ENCODE peak calls at places on chromosomes 12 and 14, in four cellular contexts. S is H1, H is pancreas, P is heart left ventricle. Y is an unnamed sample.

GRCh38 chr14:20314026-20314425 is 8.3 kb upstream of the TTC5 start:
- DNase-seq in S (no peak), P (no peak), H (no peak), Y (no peak)

GRCh38 chr12:9607816-9608215 is at the start of gene KLRB1:
- DNase-seq in H (no peak), S (no peak), P (no peak), Y (no peak)

GRCh38 chr12:1828863-1829262 is 8.5 kb downstream of the LRTM2 start:
- DNase-seq in P (peak; percentile 32), S (no peak), H (no peak), Y (no peak)

GRCh38 chr14:74836251-74836957 is 39.5 kb downstream of the PROX2 start:
- DNase-seq in S (no peak), H (no peak), P (no peak), Y (no peak)

GRCh38 chr14:33509927-33510535 is 440.8 kb downstream of the EGLN3 start:
- DNase-seq in P (no peak), H (no peak), S (no peak), Y (no peak)

GRCh38 chr14:76564471-76565119 is 188.7 kb downstream of the ESRRB start:
- DNase-seq in P (no peak), H (no peak), S (no peak), Y (no peak)

GRCh38 chr14:99779751-99780150 is 13.5 kb upstream of the EML1 start:
- DNase-seq in H (no peak), P (no peak), S (no peak), Y (no peak)

GRCh38 chr14:101031721-101032120 is 128.2 kb upstream of the RTL1 start:
- DNase-seq in S (no peak), H (no peak), P (peak; percentile 25), Y (no peak)

GRCh38 chr14:99511421-99512109 is 30.4 kb downstream of the CCNK start:
- DNase-seq in H (no peak), S (no peak), P (peak; percentile 65), Y (peak; percentile 72)

GRCh38 chr12:68613209-68613904 is 2.7 kb downstream of the RAP1B start:
- DNase-seq in P (no peak), S (no peak), H (no peak), Y (no peak)

GRCh38 chr14:34971381-34971780 is 11.4 kb upstream of the SRP54 start:
- DNase-seq in S (no peak), H (no peak), P (no peak), Y (no peak)

GRCh38 chr14:101032433-101032832 is 128.9 kb upstream of the RTL1 start:
- DNase-seq in S (no peak), P (no peak), H (no peak), Y (peak; percentile 37)

GRCh38 chr12:49331360-49332222 is 5.4 kb downstream of the C1QL4 start:
- DNase-seq in S (peak; percentile 68), P (peak; percentile 76), H (peak; percentile 64), Y (no peak)

GRCh38 chr12:126608607-126609175 is 1543.5 kb downstream of the AACS start:
- DNase-seq in S (no peak), P (no peak), H (no peak), Y (no peak)

GRCh38 chr14:100827751-100828447 is 2.0 kb downstream of the MEG3 start:
- DNase-seq in P (no peak), H (peak; percentile 41), S (no peak), Y (no peak)

GRCh38 chr14:77133718-77134338 is 7.8 kb downstream of the ZDHHC22 start:
- DNase-seq in P (no peak), S (peak; percentile 84), H (peak; percentile 58), Y (peak; percentile 83)

GRCh38 chr14:33567736-33568124 is 383.1 kb downstream of the EGLN3 start:
- DNase-seq in P (no peak), S (no peak), H (no peak), Y (no peak)

GRCh38 chr14:90777358-90777757 is 38.9 kb downstream of the TTC7B start:
- DNase-seq in P (no peak), H (no peak), S (no peak), Y (no peak)

GRCh38 chr14:80941241-80942157 is at the start of gene CEP128:
- DNase-seq in H (peak; percentile 95), S (peak; percentile 93), P (peak; percentile 96), Y (peak; percentile 97)

GRCh38 chr14:75709207-75709812 is 48.3 kb downstream of the TTLL5 start:
- DNase-seq in H (peak; percentile 64), S (peak; percentile 56), P (peak; percentile 61), Y (peak; percentile 79)

GRCh38 chr12:127295630-127296029 is 971.3 kb upstream of the TMEM132C start:
- DNase-seq in S (no peak), H (no peak), P (no peak), Y (no peak)

GRCh38 chr12:113138826-113139225 is 3.3 kb upstream of the RASAL1 start:
- DNase-seq in H (no peak), P (peak; percentile 40), S (no peak), Y (no peak)
- H3K4me1 ChIP-seq in H (no peaks in the 10 kb centered on the region), P (no peaks in the 10 kb centered on the region), S (peaks cover 8% of the 10 kb centered on the region), Y (no peaks in the 10 kb centered on the region)

GRCh38 chr12:117019866-117020265 is 79.3 kb downstream of the TESC start:
- DNase-seq in S (no peak), H (no peak), P (no peak), Y (no peak)

GRCh38 chr12:117023998-117024960 is 74.9 kb downstream of the TESC start:
- DNase-seq in P (no peak), S (no peak), H (no peak), Y (no peak)

GRCh38 chr12:117018276-117018675 is 80.9 kb downstream of the TESC start:
- DNase-seq in S (no peak), P (no peak), H (no peak), Y (no peak)

GRCh38 chr12:117022465-117022864 is 76.8 kb downstream of the TESC start:
- DNase-seq in P (no peak), S (no peak), H (no peak), Y (no peak)

GRCh38 chr12:117020536-117021220 is 78.5 kb downstream of the TESC start:
- DNase-seq in P (no peak), H (no peak), S (no peak), Y (no peak)
- H3K27ac ChIP-seq in P (no peak overlapping the region), H (no peak overlapping the region), S (no peak overlapping the region), Y (no peak overlapping the region)

DNA sequence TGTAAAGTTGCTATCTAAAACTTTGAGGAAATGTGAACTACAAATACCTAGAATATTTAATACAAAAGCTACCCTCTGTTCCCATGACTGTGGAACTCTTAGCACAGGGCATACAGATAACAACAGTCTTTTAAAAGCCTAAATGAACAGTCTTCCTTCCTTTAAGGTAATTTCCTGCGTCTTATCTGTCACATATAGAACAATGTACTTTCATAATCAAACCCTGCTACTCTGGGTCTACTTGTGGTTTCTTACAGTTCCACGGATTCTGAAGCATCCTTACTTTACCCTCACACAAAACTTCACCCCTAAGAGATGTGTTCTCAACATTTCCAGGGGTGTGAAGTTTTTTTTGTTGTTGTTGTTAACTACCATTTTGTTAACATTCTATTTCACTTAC is 5.1 kb downstream of the PKP2 start:
- DNase-seq in S (no peak), P (no peak), H (no peak), Y (no peak)
- H3K4me3 ChIP-seq in S (no peak overlapping the region), P (peak overlapping the region; percentile 14), H (no peak overlapping the region), Y (no peak overlapping the region)

GRCh38 chr12:95220190-95220589 is 2.6 kb downstream of the VEZT start:
- DNase-seq in P (no peak), H (no peak), S (no peak), Y (no peak)
- H3K4me1 ChIP-seq in P (no peaks in the 10 kb centered on the region), H (peaks cover 13% of the 10 kb centered on the region), S (no peaks in the 10 kb centered on the region), Y (peaks cover 8% of the 10 kb centered on the region)

GRCh38 chr14:95897280-95897679 is 20.6 kb downstream of the TUNAR start:
- DNase-seq in P (no peak), S (no peak), H (no peak), Y (no peak)

GRCh38 chr14:95896628-95897027 is 20.0 kb downstream of the TUNAR start:
- DNase-seq in S (no peak), P (no peak), H (no peak), Y (no peak)

GRCh38 chr14:95891742-95892141 is 15.1 kb downstream of the TUNAR start:
- DNase-seq in P (no peak), H (no peak), S (no peak), Y (no peak)

GRCh38 chr14:95892142-95892541 is 15.5 kb downstream of the TUNAR start:
- DNase-seq in H (no peak), P (no peak), S (no peak), Y (peak; percentile 59)

GRCh38 chr14:95895720-95896119 is 19.1 kb downstream of the TUNAR start:
- DNase-seq in H (no peak), P (no peak), S (peak; percentile 77), Y (peak; percentile 23)
- H3K27ac ChIP-seq in H (no peak overlapping the region), P (no peak overlapping the region), S (no peak overlapping the region), Y (no peak overlapping the region)

DNA sequence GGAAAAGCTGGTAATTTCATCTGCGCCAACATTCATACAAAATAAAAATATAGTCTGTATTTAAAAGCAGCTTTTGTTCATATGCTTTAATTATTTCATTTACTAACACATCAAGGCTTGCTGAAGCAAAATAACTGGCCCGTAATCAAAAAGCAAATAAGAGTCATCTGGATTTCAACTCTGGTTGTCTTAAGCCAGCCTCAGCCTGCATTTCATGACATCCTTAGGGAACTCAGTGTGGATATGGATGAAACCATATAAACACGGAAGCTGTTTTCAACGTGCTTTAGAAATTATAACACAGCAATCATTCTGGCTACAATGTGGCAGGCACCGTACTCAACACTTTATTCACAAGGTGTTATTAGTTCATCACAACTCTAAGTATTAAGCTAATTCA is 852 bp downstream of the COX16 start:
- DNase-seq in S (no peak), P (no peak), H (no peak), Y (no peak)
- H3K4me3 ChIP-seq in S (peak overlapping the region; percentile 97), P (peak overlapping the region; percentile 95), H (peak overlapping the region; percentile 53), Y (peak overlapping the region; percentile 98)

DNA sequence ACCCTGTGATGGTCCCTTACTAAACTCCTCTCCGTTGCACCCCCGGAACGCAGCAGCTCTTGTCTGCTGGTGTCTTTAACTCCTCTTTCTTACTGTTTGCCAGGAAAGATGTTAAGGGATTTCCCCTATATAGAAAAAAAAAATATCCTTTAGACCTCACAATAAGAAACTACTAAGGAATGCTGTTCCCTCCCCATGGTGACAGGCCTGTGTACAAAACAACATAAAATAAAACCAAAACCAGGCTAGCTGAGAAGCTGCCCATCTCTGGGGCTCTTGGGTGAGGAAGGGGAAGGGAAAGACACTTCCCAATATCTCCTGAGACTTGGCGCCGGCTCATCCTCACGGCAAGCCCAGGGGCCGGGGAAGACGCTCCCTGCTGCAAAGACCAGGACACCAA is 95.5 kb downstream of the CHGA start:
- DNase-seq in P (no peak), S (no peak), H (no peak), Y (no peak)
- H3K4me1 ChIP-seq in P (peaks cover 34% of the 10 kb centered on the region), S (peaks cover 25% of the 10 kb centered on the region), H (peaks cover 9% of the 10 kb centered on the region), Y (peaks cover 1% of the 10 kb centered on the region)

DNA sequence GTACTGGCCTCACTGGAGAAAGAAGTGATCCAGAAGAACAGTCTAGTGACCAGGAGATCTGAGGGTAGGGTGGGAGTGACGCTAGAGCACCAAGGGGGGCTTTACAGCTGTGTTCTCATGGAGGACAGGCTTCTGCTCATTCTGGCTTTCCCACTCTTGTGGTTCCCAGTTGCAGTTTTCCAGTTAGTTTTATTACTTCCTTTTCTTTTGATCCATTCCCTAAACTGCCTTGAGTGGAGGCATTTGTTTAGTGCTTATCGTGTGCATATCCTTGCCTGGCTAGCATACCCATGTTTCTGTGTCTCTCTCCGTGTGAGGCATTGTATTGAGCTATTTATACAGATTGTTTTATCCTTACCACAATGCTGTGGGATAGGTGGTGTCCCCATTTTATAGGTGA is 4.0 kb downstream of the MLEC start:
- DNase-seq in H (no peak), S (no peak), P (no peak), Y (no peak)
- H3K27ac ChIP-seq in H (no peak overlapping the region), S (no peak overlapping the region), P (peak overlapping the region; percentile 94), Y (no peak overlapping the region)

Y was measured in aorta.